ENCODE peak calls at places on chromosomes 16 and 17, in seven cellular contexts. One of them, this sample, is unnamed. For H3K36me3 and H3K27me3, the result is how much of the 10 kb centered on the place peaks cover.

GRCh38 chr17:6070895-6071511 is 824 bp downstream of the WSCD1 start:
- DNase-seq in cardiac muscle cell: peak
- DNase-seq in IMR-90: no peak
- DNase-seq in heart right ventricle: peak
- DNase-seq in heart left ventricle: no peak
- DNase-seq in body of pancreas: no peak
- DNase-seq in tibial nerve: no peak
- DNase-seq in this sample: no peak

GRCh38 chr17:78802459-78802858 is 20.4 kb upstream of the CYTH1 start:
- DNase-seq in tibial nerve: no peak
- DNase-seq in cardiac muscle cell: no peak
- DNase-seq in heart right ventricle: no peak
- DNase-seq in body of pancreas: no peak
- DNase-seq in heart left ventricle: no peak
- DNase-seq in IMR-90: no peak
- DNase-seq in this sample: no peak

GRCh38 chr16:14300631-14301149 is 229.6 kb downstream of the MRTFB start:
- DNase-seq in body of pancreas: peak
- DNase-seq in IMR-90: peak
- DNase-seq in cardiac muscle cell: peak
- DNase-seq in heart right ventricle: peak
- DNase-seq in tibial nerve: peak
- DNase-seq in heart left ventricle: peak
- DNase-seq in this sample: peak

GRCh38 chr17:35184274-35184673 is 9.9 kb downstream of the SLC35G3 start:
- DNase-seq in heart right ventricle: no peak
- DNase-seq in body of pancreas: no peak
- DNase-seq in heart left ventricle: no peak
- DNase-seq in IMR-90: no peak
- DNase-seq in tibial nerve: no peak
- DNase-seq in cardiac muscle cell: no peak
- DNase-seq in this sample: no peak

GRCh38 chr16:72597938-72598337 is 426.0 kb upstream of the PMFBP1 start:
- DNase-seq in cardiac muscle cell: no peak
- DNase-seq in heart right ventricle: no peak
- DNase-seq in tibial nerve: no peak
- DNase-seq in IMR-90: no peak
- DNase-seq in body of pancreas: no peak
- DNase-seq in heart left ventricle: no peak
- DNase-seq in this sample: no peak

GRCh38 chr16:1990336-1991134 is 765 bp downstream of the SYNGR3 start:
- DNase-seq in cardiac muscle cell: peak
- DNase-seq in body of pancreas: peak
- DNase-seq in tibial nerve: no peak
- DNase-seq in heart left ventricle: no peak
- DNase-seq in heart right ventricle: no peak
- DNase-seq in IMR-90: no peak
- DNase-seq in this sample: no peak

GRCh38 chr16:81429045-81429521 is 15.5 kb upstream of the CMIP start:
- DNase-seq in heart left ventricle: no peak
- DNase-seq in heart right ventricle: no peak
- DNase-seq in IMR-90: peak
- DNase-seq in cardiac muscle cell: peak
- DNase-seq in tibial nerve: no peak
- DNase-seq in body of pancreas: peak
- DNase-seq in this sample: peak

GRCh38 chr17:45574376-45574775 is 83.9 kb upstream of the PLEKHM1 start:
- DNase-seq in tibial nerve: no peak
- DNase-seq in heart left ventricle: no peak
- DNase-seq in cardiac muscle cell: no peak
- DNase-seq in heart right ventricle: no peak
- DNase-seq in IMR-90: peak
- DNase-seq in body of pancreas: no peak
- DNase-seq in this sample: no peak

GRCh38 chr17:77640242-77640641 is 318.3 kb upstream of the TNRC6C start:
- DNase-seq in IMR-90: no peak
- DNase-seq in body of pancreas: no peak
- DNase-seq in heart right ventricle: no peak
- DNase-seq in tibial nerve: no peak
- DNase-seq in cardiac muscle cell: no peak
- DNase-seq in heart left ventricle: no peak
- DNase-seq in this sample: no peak

GRCh38 chr17:7882068-7882467 is 6.5 kb upstream of the CHD3 start:
- DNase-seq in IMR-90: no peak
- DNase-seq in heart left ventricle: no peak
- DNase-seq in heart right ventricle: no peak
- DNase-seq in body of pancreas: no peak
- DNase-seq in cardiac muscle cell: no peak
- DNase-seq in tibial nerve: no peak
- DNase-seq in this sample: no peak

GRCh38 chr17:79834575-79835469 is 4.4 kb downstream of the CBX4 start:
- DNase-seq in tibial nerve: no peak
- DNase-seq in IMR-90: no peak
- DNase-seq in body of pancreas: no peak
- DNase-seq in heart right ventricle: peak
- DNase-seq in cardiac muscle cell: peak
- DNase-seq in heart left ventricle: no peak
- DNase-seq in this sample: no peak

GRCh38 chr17:44820631-44821196 is 9.4 kb downstream of the GJC1 start:
- DNase-seq in cardiac muscle cell: no peak
- DNase-seq in tibial nerve: no peak
- DNase-seq in heart right ventricle: no peak
- DNase-seq in heart left ventricle: no peak
- DNase-seq in IMR-90: peak
- DNase-seq in body of pancreas: no peak
- DNase-seq in this sample: peak

GRCh38 chr16:14486520-14487303 is 143.3 kb downstream of the PARN start:
- DNase-seq in heart left ventricle: peak
- DNase-seq in tibial nerve: peak
- DNase-seq in body of pancreas: peak
- DNase-seq in cardiac muscle cell: peak
- DNase-seq in heart right ventricle: peak
- DNase-seq in IMR-90: peak
- DNase-seq in this sample: peak

GRCh38 chr16:14194706-14195105 is 123.6 kb downstream of the MRTFB start:
- DNase-seq in IMR-90: no peak
- DNase-seq in body of pancreas: no peak
- DNase-seq in cardiac muscle cell: no peak
- DNase-seq in heart right ventricle: no peak
- DNase-seq in heart left ventricle: no peak
- DNase-seq in tibial nerve: no peak
- DNase-seq in this sample: no peak

GRCh38 chr17:82065638-82066303 is at the start of gene DUS1L:
- DNase-seq in body of pancreas: peak
- DNase-seq in heart right ventricle: peak
- DNase-seq in heart left ventricle: peak
- DNase-seq in tibial nerve: peak
- DNase-seq in cardiac muscle cell: peak
- DNase-seq in IMR-90: peak
- DNase-seq in this sample: peak

GRCh38 chr16:29808219-29808900 is 2.0 kb downstream of the MAZ start:
- DNase-seq in body of pancreas: no peak
- DNase-seq in IMR-90: no peak
- DNase-seq in cardiac muscle cell: no peak
- DNase-seq in tibial nerve: no peak
- DNase-seq in heart right ventricle: peak
- DNase-seq in heart left ventricle: no peak
- DNase-seq in this sample: no peak

GRCh38 chr17:1491406-1492248 is 859 bp downstream of the MYO1C start:
- DNase-seq in heart left ventricle: peak
- DNase-seq in body of pancreas: peak
- DNase-seq in tibial nerve: no peak
- DNase-seq in cardiac muscle cell: peak
- DNase-seq in IMR-90: no peak
- DNase-seq in heart right ventricle: peak
- DNase-seq in this sample: peak

GRCh38 chr17:38705803-38706624 is 941 bp downstream of the MLLT6 start:
- DNase-seq in tibial nerve: peak
- DNase-seq in body of pancreas: peak
- DNase-seq in heart right ventricle: peak
- DNase-seq in cardiac muscle cell: peak
- DNase-seq in heart left ventricle: peak
- DNase-seq in IMR-90: no peak
- DNase-seq in this sample: peak

GRCh38 chr17:60076811-60077210 is 1.9 kb downstream of the HEATR6 start:
- DNase-seq in IMR-90: no peak
- DNase-seq in cardiac muscle cell: no peak
- DNase-seq in heart left ventricle: no peak
- DNase-seq in tibial nerve: no peak
- DNase-seq in body of pancreas: no peak
- DNase-seq in heart right ventricle: no peak
- DNase-seq in this sample: no peak
- H3K4me3 ChIP-seq in IMR-90: no peak
- H3K4me3 ChIP-seq in cardiac muscle cell: no peak
- H3K4me3 ChIP-seq in heart left ventricle: no peak
- H3K4me3 ChIP-seq in tibial nerve: no peak
- H3K4me3 ChIP-seq in body of pancreas: no peak
- H3K4me3 ChIP-seq in heart right ventricle: no peak
- H3K4me3 ChIP-seq in this sample: no peak

GRCh38 chr16:50666658-50667496 is 14.2 kb downstream of the SNX20 start:
- DNase-seq in heart right ventricle: no peak
- DNase-seq in body of pancreas: no peak
- DNase-seq in cardiac muscle cell: no peak
- DNase-seq in IMR-90: no peak
- DNase-seq in heart left ventricle: no peak
- DNase-seq in tibial nerve: no peak
- DNase-seq in this sample: no peak

GRCh38 chr16:50667497-50668367 is 13.4 kb downstream of the SNX20 start:
- DNase-seq in heart left ventricle: no peak
- DNase-seq in heart right ventricle: no peak
- DNase-seq in cardiac muscle cell: peak
- DNase-seq in tibial nerve: no peak
- DNase-seq in body of pancreas: no peak
- DNase-seq in IMR-90: no peak
- DNase-seq in this sample: no peak

GRCh38 chr16:50669741-50670140 is 11.4 kb downstream of the SNX20 start:
- DNase-seq in cardiac muscle cell: no peak
- DNase-seq in tibial nerve: no peak
- DNase-seq in IMR-90: no peak
- DNase-seq in heart left ventricle: no peak
- DNase-seq in body of pancreas: no peak
- DNase-seq in heart right ventricle: no peak
- DNase-seq in this sample: no peak

GRCh38 chr16:50670476-50670875 is 10.6 kb downstream of the SNX20 start:
- DNase-seq in heart right ventricle: no peak
- DNase-seq in tibial nerve: no peak
- DNase-seq in IMR-90: no peak
- DNase-seq in body of pancreas: no peak
- DNase-seq in heart left ventricle: no peak
- DNase-seq in cardiac muscle cell: no peak
- DNase-seq in this sample: no peak

GRCh38 chr16:50668368-50669008 is 12.6 kb downstream of the SNX20 start:
- DNase-seq in body of pancreas: peak
- DNase-seq in heart left ventricle: no peak
- DNase-seq in tibial nerve: no peak
- DNase-seq in heart right ventricle: no peak
- DNase-seq in IMR-90: no peak
- DNase-seq in cardiac muscle cell: no peak
- DNase-seq in this sample: no peak
- H3K36me3 ChIP-seq in body of pancreas: under half
- H3K36me3 ChIP-seq in heart left ventricle: under half
- H3K36me3 ChIP-seq in tibial nerve: under half
- H3K36me3 ChIP-seq in heart right ventricle: under half
- H3K36me3 ChIP-seq in IMR-90: under half
- H3K36me3 ChIP-seq in cardiac muscle cell: under half
- H3K36me3 ChIP-seq in this sample: under half

GRCh38 chr16:86567701-86568571 is 1.3 kb downstream of the FOXC2 start:
- DNase-seq in tibial nerve: no peak
- DNase-seq in IMR-90: peak
- DNase-seq in heart left ventricle: no peak
- DNase-seq in heart right ventricle: no peak
- DNase-seq in cardiac muscle cell: peak
- DNase-seq in body of pancreas: no peak
- DNase-seq in this sample: peak

GRCh38 chr16:86570542-86571196 is 4.0 kb downstream of the FOXC2 start:
- DNase-seq in body of pancreas: no peak
- DNase-seq in heart right ventricle: no peak
- DNase-seq in IMR-90: no peak
- DNase-seq in heart left ventricle: no peak
- DNase-seq in tibial nerve: no peak
- DNase-seq in cardiac muscle cell: no peak
- DNase-seq in this sample: no peak

GRCh38 chr16:86569843-86570447 is 3.3 kb downstream of the FOXC2 start:
- DNase-seq in body of pancreas: no peak
- DNase-seq in heart right ventricle: no peak
- DNase-seq in heart left ventricle: no peak
- DNase-seq in tibial nerve: no peak
- DNase-seq in cardiac muscle cell: no peak
- DNase-seq in IMR-90: no peak
- DNase-seq in this sample: no peak

GRCh38 chr16:86566966-86567700 is 504 bp downstream of the FOXC2 start:
- DNase-seq in IMR-90: peak
- DNase-seq in heart left ventricle: no peak
- DNase-seq in heart right ventricle: no peak
- DNase-seq in body of pancreas: no peak
- DNase-seq in tibial nerve: no peak
- DNase-seq in cardiac muscle cell: peak
- DNase-seq in this sample: peak

DNA sequence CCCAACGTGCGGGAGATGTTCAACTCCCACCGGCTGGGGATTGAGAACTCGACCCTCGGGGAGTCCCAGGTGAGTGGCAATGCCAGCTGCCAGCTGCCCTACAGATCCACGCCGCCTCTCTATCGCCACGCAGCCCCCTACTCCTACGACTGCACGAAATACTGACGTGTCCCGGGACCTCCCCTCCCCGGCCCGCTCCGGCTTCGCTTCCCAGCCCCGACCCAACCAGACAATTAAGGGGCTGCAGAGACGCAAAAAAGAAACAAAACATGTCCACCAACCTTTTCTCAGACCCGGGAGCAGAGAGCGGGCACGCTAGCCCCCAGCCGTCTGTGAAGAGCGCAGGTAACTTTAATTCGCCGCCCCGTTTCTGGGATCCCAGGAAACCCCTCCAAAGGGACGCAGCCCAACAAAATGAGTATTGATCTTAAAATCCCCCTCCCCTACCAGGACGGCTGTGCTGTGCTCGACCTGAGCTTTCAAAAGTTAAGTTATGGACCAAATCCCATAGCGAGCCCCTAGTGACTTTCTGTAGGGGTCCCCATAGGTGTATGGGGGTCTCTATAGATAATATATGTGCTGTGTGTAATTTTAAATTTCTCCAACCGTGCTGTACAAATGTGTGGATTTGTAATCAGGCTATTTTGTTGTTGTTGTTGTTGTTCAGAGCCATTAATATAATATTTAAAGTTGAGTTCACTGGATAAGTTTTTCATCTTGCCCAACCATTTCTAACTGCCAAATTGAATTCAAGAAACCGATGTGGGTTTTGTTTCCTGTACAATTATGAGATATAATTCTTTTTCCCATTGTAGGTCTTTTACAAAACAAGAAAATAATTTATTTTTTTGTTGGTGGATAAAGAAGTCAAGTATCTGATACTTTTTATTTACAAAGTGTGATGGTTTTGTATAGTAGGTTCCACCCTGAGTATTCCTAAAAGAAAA is 2.3 kb downstream of the FOXC2 start:
- DNase-seq in body of pancreas: no peak
- DNase-seq in IMR-90: no peak
- DNase-seq in heart left ventricle: no peak
- DNase-seq in heart right ventricle: no peak
- DNase-seq in cardiac muscle cell: no peak
- DNase-seq in tibial nerve: no peak
- DNase-seq in this sample: no peak
- H3K27me3 ChIP-seq in body of pancreas: half or more
- H3K27me3 ChIP-seq in IMR-90: under half
- H3K27me3 ChIP-seq in heart left ventricle: half or more
- H3K27me3 ChIP-seq in heart right ventricle: half or more
- H3K27me3 ChIP-seq in cardiac muscle cell: half or more
- H3K27me3 ChIP-seq in tibial nerve: under half
- H3K27me3 ChIP-seq in this sample: under half

GRCh38 chr16:8957509-8958157 is 6.1 kb downstream of the USP7 start:
- DNase-seq in IMR-90: no peak
- DNase-seq in heart right ventricle: no peak
- DNase-seq in tibial nerve: no peak
- DNase-seq in body of pancreas: no peak
- DNase-seq in cardiac muscle cell: no peak
- DNase-seq in heart left ventricle: no peak
- DNase-seq in this sample: no peak
- H3K4me3 ChIP-seq in IMR-90: no peak
- H3K4me3 ChIP-seq in heart right ventricle: peak
- H3K4me3 ChIP-seq in tibial nerve: no peak
- H3K4me3 ChIP-seq in body of pancreas: no peak
- H3K4me3 ChIP-seq in cardiac muscle cell: no peak
- H3K4me3 ChIP-seq in heart left ventricle: peak
- H3K4me3 ChIP-seq in this sample: no peak

This sample was measured in MG63.